ENCODE peak calls at places on chromosomes 2 and 18, in four cellular contexts. M, Z, V and L are unnamed samples. For H3K27me3, the result is how much of the 10 kb centered on the place peaks cover.

GRCh38 chr2:170576296-170576695 is 138.8 kb upstream of the SP5 start:
- ATAC-seq in Z (no peak), M (no peak), V (no peak), L (no peak)

GRCh38 chr18:49534846-49535601 is 26.8 kb upstream of the LIPG start:
- ATAC-seq in M (no peak), Z (no peak), V (no peak), L (no peak)

GRCh38 chr18:23268641-23269040 is 133.4 kb downstream of the CABLES1 start:
- ATAC-seq in Z (no peak), M (no peak), V (no peak), L (no peak)

GRCh38 chr2:174400853-174401252 is 5.3 kb downstream of the SCRN3 start:
- ATAC-seq in V (no peak), M (no peak), Z (no peak), L (no peak)

GRCh38 chr2:182584462-182584861 is 131.6 kb upstream of the DNAJC10 start:
- ATAC-seq in V (no peak), Z (no peak), M (no peak), L (no peak)

GRCh38 chr18:55573386-55573785 is 14.6 kb downstream of the TCF4 start:
- ATAC-seq in M (no peak), Z (no peak), V (no peak), L (no peak)

GRCh38 chr2:216279459-216279858 is 92.8 kb downstream of the MARCHF4 start:
- ATAC-seq in M (peak), Z (no peak), V (no peak), L (peak)

GRCh38 chr18:46290440-46291020 is 186.3 kb downstream of the HAUS1 start:
- ATAC-seq in M (no peak), Z (no peak), V (peak), L (no peak)

GRCh38 chr2:102143450-102143985 is 972 bp downstream of the IL1R1 start:
- ATAC-seq in Z (no peak), V (peak), M (peak), L (no peak)

GRCh38 chr18:50848038-50848437 is 28.2 kb upstream of the MRO start:
- ATAC-seq in M (peak), Z (no peak), V (no peak), L (no peak)

GRCh38 chr2:100810603-100811145 is 9.3 kb upstream of the NPAS2 start:
- ATAC-seq in Z (no peak), V (no peak), M (no peak), L (no peak)

GRCh38 chr18:22363867-22364463 is 53.8 kb downstream of the CTAGE1 start:
- ATAC-seq in Z (peak), M (no peak), V (no peak), L (no peak)

GRCh38 chr18:41025666-41026065 is 929.4 kb upstream of the PIK3C3 start:
- ATAC-seq in M (no peak), Z (no peak), V (no peak), L (no peak)

GRCh38 chr2:143842836-143843235 is 677.1 kb downstream of the ZEB2 start:
- ATAC-seq in M (no peak), Z (no peak), V (no peak), L (no peak)

GRCh38 chr2:18406219-18406618 is 154.2 kb downstream of the RDH14 start:
- ATAC-seq in V (no peak), Z (no peak), M (no peak), L (no peak)

GRCh38 chr2:164335947-164336346 is 285.3 kb downstream of the GRB14 start:
- ATAC-seq in Z (no peak), V (no peak), M (peak), L (no peak)

GRCh38 chr18:47968006-47968676 is 37.7 kb upstream of the SMAD2 start:
- ATAC-seq in M (peak), Z (peak), V (no peak), L (no peak)

GRCh38 chr2:233124449-233125080 is 64.4 kb downstream of the INPP5D start:
- ATAC-seq in V (peak), M (peak), Z (no peak), L (no peak)

GRCh38 chr2:202112041-202112440 is 39.0 kb downstream of the KIAA2012 start:
- ATAC-seq in Z (no peak), M (no peak), V (no peak), L (no peak)
- H3K27ac ChIP-seq in Z (no peak), M (no peak), V (no peak), L (no peak)

GRCh38 chr2:105794926-105795574 is 50.3 kb downstream of the NCK2 start:
- ATAC-seq in M (no peak), Z (no peak), V (no peak), L (no peak)

GRCh38 chr2:105795575-105795934 is 50.8 kb downstream of the NCK2 start:
- ATAC-seq in M (no peak), V (no peak), Z (no peak), L (no peak)

GRCh38 chr2:105797298-105797819 is 52.6 kb downstream of the NCK2 start:
- ATAC-seq in V (peak), M (peak), Z (no peak), L (peak)

GRCh38 chr2:105796791-105797190 is 52.1 kb downstream of the NCK2 start:
- ATAC-seq in M (no peak), Z (no peak), V (no peak), L (no peak)

GRCh38 chr2:105796131-105796638 is 51.5 kb downstream of the NCK2 start:
- ATAC-seq in M (no peak), Z (no peak), V (no peak), L (no peak)
- TF ChIP-seq POLR2A in M (no peak), Z (no peak), V (no peak), L (no peak)

DNA sequence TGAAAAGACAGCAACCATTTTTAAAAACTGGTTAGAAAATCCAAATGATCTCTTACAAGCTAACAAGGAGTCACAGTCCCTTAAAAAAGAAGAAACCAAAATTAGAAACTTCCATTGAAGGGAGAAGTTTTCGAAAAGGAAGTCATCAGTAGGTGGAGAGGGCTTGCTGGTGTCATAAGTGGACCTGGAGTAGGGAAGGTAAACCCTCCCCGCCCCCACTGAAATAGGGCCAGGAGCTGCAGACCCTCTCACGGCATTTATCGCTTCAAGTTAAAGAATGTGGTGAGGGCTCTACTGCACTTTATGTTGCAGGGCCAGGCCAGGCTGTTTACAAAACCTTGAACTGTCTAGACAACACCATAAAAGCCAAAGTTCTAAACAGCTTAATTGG is 2.9 kb downstream of the HOXD11 start:
- ATAC-seq in Z (no peak), M (no peak), V (no peak), L (no peak)
- H3K27me3 ChIP-seq in Z (under half), M (under half), V (half or more), L (half or more)

GRCh38 chr2:46700435-46700834 is 215.2 kb downstream of the MCFD2 start:
- ATAC-seq in Z (no peak), M (no peak), V (no peak), L (no peak)
- H3K27ac ChIP-seq in Z (no peak), M (peak), V (peak), L (peak)

GRCh38 chr2:131055169-131056065 is 37.8 kb downstream of the FAM168B start:
- ATAC-seq in Z (no peak), V (peak), M (no peak), L (peak)
- TF ChIP-seq POLR2A in Z (no peak), V (no peak), M (no peak), L (no peak)

DNA sequence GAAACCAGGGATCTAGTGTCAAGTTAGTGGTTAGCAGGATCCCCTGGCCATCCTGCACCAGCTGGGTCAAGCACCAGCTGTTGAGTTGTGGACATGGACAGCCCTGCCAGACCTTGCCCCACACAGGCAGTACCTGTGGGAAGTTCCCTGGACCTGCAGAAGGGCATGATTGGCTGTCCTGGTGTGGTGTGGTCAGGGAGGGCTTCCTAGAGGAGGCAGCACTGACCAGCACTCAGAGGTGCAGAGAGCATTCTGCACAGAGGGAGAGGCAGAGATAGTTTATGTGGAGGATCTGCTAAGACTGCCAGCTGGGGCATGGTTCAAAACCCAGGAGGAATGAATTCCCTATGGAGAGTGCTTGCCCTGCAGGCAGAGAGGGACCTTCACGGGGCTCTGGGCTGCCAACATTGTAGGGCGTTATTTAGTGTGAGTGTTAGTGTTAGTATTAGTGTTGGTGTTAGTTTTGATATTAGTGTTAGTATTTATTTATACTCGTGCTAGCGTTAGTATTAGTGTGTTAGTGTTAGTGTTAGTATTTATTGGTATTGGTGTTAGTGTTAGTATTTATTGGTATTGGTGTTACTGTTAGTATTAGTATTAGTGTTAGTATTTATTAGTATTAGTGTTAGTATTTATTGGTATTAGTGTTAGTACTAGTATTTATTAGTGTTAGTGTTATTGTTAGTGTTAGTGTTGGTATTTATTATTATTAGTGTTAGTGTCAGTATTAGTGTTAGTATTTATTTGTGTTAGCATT is 31.9 kb downstream of the TWIST2 start:
- ATAC-seq in V (peak), M (no peak), Z (no peak), L (no peak)
- H3K27me3 ChIP-seq in V (half or more), M (under half), Z (under half), L (under half)

GRCh38 chr2:39937621-39938020 is 158.6 kb upstream of the THUMPD2 start:
- ATAC-seq in Z (no peak), V (no peak), M (no peak), L (no peak)
- H3K27ac ChIP-seq in Z (no peak), V (no peak), M (no peak), L (no peak)

DNA sequence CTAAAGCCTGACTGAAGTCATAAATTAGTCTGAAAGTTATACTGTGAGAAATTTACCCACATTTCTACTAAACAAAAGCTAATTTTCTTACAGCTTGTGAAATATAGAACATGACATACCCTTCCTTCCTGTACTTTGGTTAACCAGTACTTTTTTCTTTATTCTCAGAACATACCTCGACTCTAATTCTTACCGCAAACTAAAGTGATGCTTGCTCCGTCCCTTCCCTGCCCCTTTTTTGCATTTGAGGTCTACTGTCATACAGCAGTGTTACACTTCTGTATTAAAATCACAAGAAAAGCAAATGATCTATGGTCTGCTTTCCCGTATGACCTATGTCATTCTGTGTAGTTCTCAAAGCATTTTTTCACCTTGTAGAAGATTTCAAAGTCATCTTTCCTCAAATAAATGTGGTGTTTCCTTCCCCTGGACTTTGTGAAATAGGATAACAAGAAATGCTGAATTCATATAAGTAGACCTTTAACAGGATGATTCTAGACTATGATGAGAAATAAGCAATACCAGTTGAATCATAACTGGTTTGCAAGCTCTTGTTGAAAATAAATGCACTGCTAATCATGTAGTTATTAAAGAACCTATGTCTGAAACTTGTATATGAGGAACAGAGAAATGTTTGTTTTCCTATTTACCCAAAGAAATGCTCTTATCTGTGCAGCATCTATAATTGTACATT is 30.4 kb downstream of the CYTIP start:
- ATAC-seq in Z (no peak), M (peak), V (no peak), L (peak)
- TF ChIP-seq POLR2A in Z (no peak), M (no peak), V (no peak), L (no peak)

GRCh38 chr2:39664478-39664877 is 1.2 kb upstream of the TMEM178A start:
- ATAC-seq in Z (no peak), M (no peak), V (peak), L (no peak)
- H3K27me3 ChIP-seq in Z (under half), M (under half), V (half or more), L (under half)